ENCODE peak calls at places on chromosomes 6 and 20, in four cellular contexts. One of them, this sample, is unnamed.

GRCh38 chr6:16505711-16506362 is 255.4 kb downstream of the ATXN1 start:
- DNase-seq in thoracic aorta: no peak
- DNase-seq in upper lobe of right lung: no peak
- DNase-seq in heart left ventricle: no peak
- DNase-seq in this sample: peak; percentile 21

GRCh38 chr6:2961971-2962370 is 9.4 kb downstream of the SERPINB6 start:
- DNase-seq in heart left ventricle: no peak
- DNase-seq in upper lobe of right lung: peak; percentile 79
- DNase-seq in thoracic aorta: no peak
- DNase-seq in this sample: no peak

GRCh38 chr6:110826236-110827129 is 11.2 kb upstream of the CDK19 start:
- DNase-seq in heart left ventricle: no peak
- DNase-seq in thoracic aorta: no peak
- DNase-seq in upper lobe of right lung: peak; percentile 75
- DNase-seq in this sample: no peak

GRCh38 chr6:169845426-169846285 is 94.2 kb downstream of the ERMARD start:
- DNase-seq in thoracic aorta: no peak
- DNase-seq in upper lobe of right lung: peak; percentile 30
- DNase-seq in heart left ventricle: no peak
- DNase-seq in this sample: no peak

GRCh38 chr6:2259002-2259494 is 13.6 kb upstream of the GMDS start:
- DNase-seq in thoracic aorta: no peak
- DNase-seq in heart left ventricle: no peak
- DNase-seq in upper lobe of right lung: no peak
- DNase-seq in this sample: no peak

GRCh38 chr20:62918830-62919229 is 7.5 kb downstream of the DIDO1 start:
- DNase-seq in upper lobe of right lung: no peak
- DNase-seq in heart left ventricle: no peak
- DNase-seq in thoracic aorta: no peak
- DNase-seq in this sample: no peak

GRCh38 chr20:59600472-59600871 is 3.9 kb upstream of the PHACTR3 start:
- DNase-seq in upper lobe of right lung: no peak
- DNase-seq in heart left ventricle: peak; percentile 2
- DNase-seq in thoracic aorta: no peak
- DNase-seq in this sample: no peak

GRCh38 chr6:127302728-127303675 is 36.3 kb downstream of the RNF146 start:
- DNase-seq in upper lobe of right lung: no peak
- DNase-seq in heart left ventricle: no peak
- DNase-seq in thoracic aorta: no peak
- DNase-seq in this sample: no peak

GRCh38 chr6:100281471-100281878 is 183.2 kb downstream of the SIM1 start:
- DNase-seq in heart left ventricle: no peak
- DNase-seq in thoracic aorta: no peak
- DNase-seq in upper lobe of right lung: no peak
- DNase-seq in this sample: no peak

GRCh38 chr20:32356935-32357868 is 929 bp upstream of the ASXL1 start:
- DNase-seq in upper lobe of right lung: no peak
- DNase-seq in heart left ventricle: peak; percentile 35
- DNase-seq in thoracic aorta: no peak
- DNase-seq in this sample: no peak

GRCh38 chr6:41306187-41306854 is 19.8 kb upstream of the TREM1 start:
- DNase-seq in thoracic aorta: no peak
- DNase-seq in upper lobe of right lung: no peak
- DNase-seq in heart left ventricle: no peak
- DNase-seq in this sample: no peak

GRCh38 chr6:157269261-157269794 is 54.0 kb downstream of the TMEM242 start:
- DNase-seq in thoracic aorta: peak; percentile 27
- DNase-seq in heart left ventricle: peak; percentile 89
- DNase-seq in upper lobe of right lung: no peak
- DNase-seq in this sample: peak; percentile 89

GRCh38 chr6:15153191-15153590 is 92.7 kb upstream of the JARID2 start:
- DNase-seq in heart left ventricle: no peak
- DNase-seq in upper lobe of right lung: no peak
- DNase-seq in thoracic aorta: no peak
- DNase-seq in this sample: no peak

GRCh38 chr6:163418273-163419029 is 3.9 kb downstream of the QKI start:
- DNase-seq in heart left ventricle: no peak
- DNase-seq in upper lobe of right lung: no peak
- DNase-seq in thoracic aorta: no peak
- DNase-seq in this sample: no peak

GRCh38 chr6:157944983-157945931 is 36.4 kb upstream of the SYNJ2 start:
- DNase-seq in thoracic aorta: no peak
- DNase-seq in heart left ventricle: no peak
- DNase-seq in upper lobe of right lung: no peak
- DNase-seq in this sample: no peak

GRCh38 chr6:8237668-8238067 is 135.3 kb upstream of the EEF1E1 start:
- DNase-seq in heart left ventricle: no peak
- DNase-seq in thoracic aorta: no peak
- DNase-seq in upper lobe of right lung: no peak
- DNase-seq in this sample: no peak

GRCh38 chr6:136772685-136773472 is 19.4 kb downstream of the MAP3K5 start:
- DNase-seq in thoracic aorta: no peak
- DNase-seq in heart left ventricle: peak; percentile 59
- DNase-seq in upper lobe of right lung: no peak
- DNase-seq in this sample: no peak

GRCh38 chr6:170080169-170080827 is 210.6 kb downstream of the DLL1 start:
- DNase-seq in thoracic aorta: no peak
- DNase-seq in heart left ventricle: no peak
- DNase-seq in upper lobe of right lung: no peak
- DNase-seq in this sample: no peak

GRCh38 chr6:147933201-147933600 is 409.4 kb upstream of the SASH1 start:
- DNase-seq in upper lobe of right lung: no peak
- DNase-seq in heart left ventricle: no peak
- DNase-seq in thoracic aorta: no peak
- DNase-seq in this sample: no peak

GRCh38 chr6:31540640-31541039 is 1.2 kb downstream of the DDX39B start:
- DNase-seq in thoracic aorta: no peak
- DNase-seq in upper lobe of right lung: no peak
- DNase-seq in heart left ventricle: no peak
- DNase-seq in this sample: no peak

GRCh38 chr6:116102856-116103255 is 2.2 kb downstream of the NT5DC1 start:
- DNase-seq in heart left ventricle: no peak
- DNase-seq in upper lobe of right lung: no peak
- DNase-seq in thoracic aorta: no peak
- DNase-seq in this sample: no peak

GRCh38 chr6:6823568-6824224 is 235.2 kb downstream of the LY86 start:
- DNase-seq in thoracic aorta: no peak
- DNase-seq in upper lobe of right lung: no peak
- DNase-seq in heart left ventricle: no peak
- DNase-seq in this sample: no peak

GRCh38 chr20:13851279-13851678 is 66.5 kb downstream of the NDUFAF5 start:
- DNase-seq in upper lobe of right lung: no peak
- DNase-seq in thoracic aorta: no peak
- DNase-seq in heart left ventricle: no peak
- DNase-seq in this sample: no peak

GRCh38 chr6:37190159-37190535 is 20.2 kb downstream of the PIM1 start:
- DNase-seq in upper lobe of right lung: no peak
- DNase-seq in thoracic aorta: no peak
- DNase-seq in heart left ventricle: no peak
- DNase-seq in this sample: no peak

GRCh38 chr6:146666909-146667308 is 68.1 kb downstream of the ADGB start:
- DNase-seq in heart left ventricle: no peak
- DNase-seq in thoracic aorta: no peak
- DNase-seq in upper lobe of right lung: no peak
- DNase-seq in this sample: no peak

GRCh38 chr6:109073344-109074235 is 21.1 kb downstream of the SESN1 start:
- DNase-seq in thoracic aorta: no peak
- DNase-seq in upper lobe of right lung: no peak
- DNase-seq in heart left ventricle: no peak
- DNase-seq in this sample: no peak

GRCh38 chr6:131023834-131024504 is 39.1 kb downstream of the EPB41L2 start:
- DNase-seq in upper lobe of right lung: no peak
- DNase-seq in heart left ventricle: no peak
- DNase-seq in thoracic aorta: no peak
- DNase-seq in this sample: no peak

GRCh38 chr6:101539510-101540245 is 146.2 kb downstream of the GRIK2 start:
- DNase-seq in heart left ventricle: no peak
- DNase-seq in upper lobe of right lung: no peak
- DNase-seq in thoracic aorta: no peak
- DNase-seq in this sample: no peak

GRCh38 chr6:92495246-92495645 is 924.1 kb downstream of the EPHA7 start:
- DNase-seq in thoracic aorta: no peak
- DNase-seq in upper lobe of right lung: no peak
- DNase-seq in heart left ventricle: no peak
- DNase-seq in this sample: no peak

GRCh38 chr6:127854009-127854408 is 46.8 kb downstream of the THEMIS start:
- DNase-seq in upper lobe of right lung: no peak
- DNase-seq in thoracic aorta: no peak
- DNase-seq in heart left ventricle: no peak
- DNase-seq in this sample: no peak

GRCh38 chr6:127520061-127520460 is 926 bp upstream of the MTCL3 start:
- DNase-seq in thoracic aorta: no peak
- DNase-seq in upper lobe of right lung: no peak
- DNase-seq in heart left ventricle: no peak
- DNase-seq in this sample: no peak

GRCh38 chr20:25623225-25623735 is 534 bp downstream of the NANP start:
- DNase-seq in heart left ventricle: peak; percentile 58
- DNase-seq in thoracic aorta: peak; percentile 3
- DNase-seq in upper lobe of right lung: peak; percentile 80
- DNase-seq in this sample: peak; percentile 47

GRCh38 chr6:36712816-36713215 is 15.2 kb downstream of the RAB44 start:
- DNase-seq in upper lobe of right lung: no peak
- DNase-seq in heart left ventricle: no peak
- DNase-seq in thoracic aorta: no peak
- DNase-seq in this sample: no peak

GRCh38 chr20:38926934-38927616 is 858 bp downstream of the FAM83D start:
- DNase-seq in upper lobe of right lung: no peak
- DNase-seq in heart left ventricle: no peak
- DNase-seq in thoracic aorta: no peak
- DNase-seq in this sample: no peak

GRCh38 chr20:63706852-63707557 is 771 bp downstream of the ARFRP1 start:
- DNase-seq in thoracic aorta: no peak
- DNase-seq in heart left ventricle: peak; percentile 56
- DNase-seq in upper lobe of right lung: peak; percentile 83
- DNase-seq in this sample: peak; percentile 49

GRCh38 chr20:16434087-16434664 is 139.1 kb downstream of the KIF16B start:
- DNase-seq in upper lobe of right lung: peak; percentile 59
- DNase-seq in heart left ventricle: peak; percentile 43
- DNase-seq in thoracic aorta: no peak
- DNase-seq in this sample: peak; percentile 32

GRCh38 chr6:136753624-136754023 is 38.7 kb downstream of the MAP3K5 start:
- DNase-seq in upper lobe of right lung: no peak
- DNase-seq in thoracic aorta: no peak
- DNase-seq in heart left ventricle: no peak
- DNase-seq in this sample: no peak